ENCODE peak calls at places on chromosomes 11 and 22, in seven cellular contexts. One of them, this sample, is unnamed.

GRCh38 chr11:128582496-128583366 is 4.6 kb downstream of the ETS1 start:
- DNase-seq in BJ: peak
- DNase-seq in ascending aorta: no peak
- DNase-seq in HFF-Myc: peak
- DNase-seq in upper lobe of right lung: no peak
- DNase-seq in choroid plexus epithelial cell: peak
- DNase-seq in H7: peak
- DNase-seq in this sample: peak

GRCh38 chr11:11148104-11148509 is 204.9 kb downstream of the CSNK2A3 start:
- DNase-seq in ascending aorta: peak
- DNase-seq in H7: peak
- DNase-seq in upper lobe of right lung: peak
- DNase-seq in BJ: peak
- DNase-seq in choroid plexus epithelial cell: peak
- DNase-seq in HFF-Myc: peak
- DNase-seq in this sample: peak

GRCh38 chr11:26276798-26277424 is 55.0 kb upstream of the ANO3 start:
- DNase-seq in BJ: peak
- DNase-seq in choroid plexus epithelial cell: peak
- DNase-seq in upper lobe of right lung: no peak
- DNase-seq in HFF-Myc: peak
- DNase-seq in ascending aorta: no peak
- DNase-seq in H7: peak
- DNase-seq in this sample: peak

GRCh38 chr11:76215946-76216345 is 9.6 kb upstream of the WNT11 start:
- DNase-seq in H7: no peak
- DNase-seq in HFF-Myc: no peak
- DNase-seq in BJ: no peak
- DNase-seq in upper lobe of right lung: no peak
- DNase-seq in choroid plexus epithelial cell: no peak
- DNase-seq in ascending aorta: no peak
- DNase-seq in this sample: peak

GRCh38 chr22:22882033-22882717 is 5.4 kb upstream of the IGLL5 start:
- DNase-seq in HFF-Myc: no peak
- DNase-seq in ascending aorta: no peak
- DNase-seq in upper lobe of right lung: no peak
- DNase-seq in BJ: no peak
- DNase-seq in choroid plexus epithelial cell: peak
- DNase-seq in H7: peak
- DNase-seq in this sample: no peak

GRCh38 chr22:41925783-41926460 is 684 bp downstream of the TNFRSF13C start:
- DNase-seq in choroid plexus epithelial cell: peak
- DNase-seq in BJ: no peak
- DNase-seq in H7: peak
- DNase-seq in upper lobe of right lung: peak
- DNase-seq in HFF-Myc: no peak
- DNase-seq in ascending aorta: no peak
- DNase-seq in this sample: peak

GRCh38 chr22:48299801-48300200 is 1527.9 kb downstream of the BRD1 start:
- DNase-seq in choroid plexus epithelial cell: no peak
- DNase-seq in H7: peak
- DNase-seq in upper lobe of right lung: peak
- DNase-seq in ascending aorta: no peak
- DNase-seq in HFF-Myc: no peak
- DNase-seq in BJ: no peak
- DNase-seq in this sample: no peak

GRCh38 chr11:73233211-73233610 is 15.1 kb downstream of the P2RY2 start:
- DNase-seq in choroid plexus epithelial cell: no peak
- DNase-seq in ascending aorta: peak
- DNase-seq in H7: no peak
- DNase-seq in HFF-Myc: no peak
- DNase-seq in upper lobe of right lung: peak
- DNase-seq in BJ: no peak
- DNase-seq in this sample: no peak

GRCh38 chr11:17135934-17136683 is 58.6 kb upstream of the RPS13 start:
- DNase-seq in HFF-Myc: no peak
- DNase-seq in H7: no peak
- DNase-seq in BJ: no peak
- DNase-seq in ascending aorta: no peak
- DNase-seq in upper lobe of right lung: no peak
- DNase-seq in choroid plexus epithelial cell: no peak
- DNase-seq in this sample: no peak

GRCh38 chr22:49544286-49544685 is 283.4 kb downstream of the BRD1 start:
- DNase-seq in upper lobe of right lung: no peak
- DNase-seq in ascending aorta: no peak
- DNase-seq in choroid plexus epithelial cell: no peak
- DNase-seq in HFF-Myc: no peak
- DNase-seq in BJ: no peak
- DNase-seq in H7: no peak
- DNase-seq in this sample: no peak

GRCh38 chr22:46220921-46221320 is 29.2 kb downstream of the CDPF1 start:
- DNase-seq in BJ: no peak
- DNase-seq in upper lobe of right lung: no peak
- DNase-seq in ascending aorta: no peak
- DNase-seq in HFF-Myc: no peak
- DNase-seq in choroid plexus epithelial cell: peak
- DNase-seq in H7: no peak
- DNase-seq in this sample: peak

GRCh38 chr22:20117656-20118571 is 888 bp upstream of the TRMT2A start:
- DNase-seq in choroid plexus epithelial cell: peak
- DNase-seq in H7: peak
- DNase-seq in HFF-Myc: no peak
- DNase-seq in upper lobe of right lung: peak
- DNase-seq in ascending aorta: no peak
- DNase-seq in BJ: no peak
- DNase-seq in this sample: peak

GRCh38 chr11:78214331-78215194 is 25.8 kb downstream of the USP35 start:
- DNase-seq in H7: peak
- DNase-seq in HFF-Myc: no peak
- DNase-seq in choroid plexus epithelial cell: no peak
- DNase-seq in upper lobe of right lung: no peak
- DNase-seq in ascending aorta: no peak
- DNase-seq in BJ: no peak
- DNase-seq in this sample: no peak

GRCh38 chr11:73393011-73393380 is 16.8 kb downstream of the RELT start:
- DNase-seq in H7: peak
- DNase-seq in ascending aorta: no peak
- DNase-seq in upper lobe of right lung: no peak
- DNase-seq in choroid plexus epithelial cell: no peak
- DNase-seq in BJ: no peak
- DNase-seq in HFF-Myc: no peak
- DNase-seq in this sample: no peak

GRCh38 chr22:41446057-41446501 is 522 bp downstream of the TOB2 start:
- DNase-seq in upper lobe of right lung: peak
- DNase-seq in ascending aorta: no peak
- DNase-seq in H7: peak
- DNase-seq in BJ: no peak
- DNase-seq in HFF-Myc: no peak
- DNase-seq in choroid plexus epithelial cell: peak
- DNase-seq in this sample: no peak

GRCh38 chr11:98090861-98091575 is 929.7 kb upstream of the CNTN5 start:
- DNase-seq in ascending aorta: no peak
- DNase-seq in upper lobe of right lung: no peak
- DNase-seq in HFF-Myc: no peak
- DNase-seq in BJ: no peak
- DNase-seq in H7: no peak
- DNase-seq in choroid plexus epithelial cell: no peak
- DNase-seq in this sample: no peak

GRCh38 chr11:23284626-23285025 is 424.4 kb upstream of the CCDC179 start:
- DNase-seq in choroid plexus epithelial cell: peak
- DNase-seq in HFF-Myc: peak
- DNase-seq in BJ: peak
- DNase-seq in ascending aorta: no peak
- DNase-seq in upper lobe of right lung: no peak
- DNase-seq in H7: no peak
- DNase-seq in this sample: peak

GRCh38 chr11:120547871-120548681 is 36.5 kb downstream of the GRIK4 start:
- DNase-seq in H7: no peak
- DNase-seq in upper lobe of right lung: peak
- DNase-seq in choroid plexus epithelial cell: peak
- DNase-seq in BJ: peak
- DNase-seq in HFF-Myc: peak
- DNase-seq in ascending aorta: peak
- DNase-seq in this sample: peak

GRCh38 chr11:104238916-104239315 is 75.0 kb upstream of the PDGFD start:
- DNase-seq in H7: no peak
- DNase-seq in HFF-Myc: no peak
- DNase-seq in BJ: no peak
- DNase-seq in upper lobe of right lung: no peak
- DNase-seq in ascending aorta: no peak
- DNase-seq in choroid plexus epithelial cell: no peak
- DNase-seq in this sample: no peak

DNA sequence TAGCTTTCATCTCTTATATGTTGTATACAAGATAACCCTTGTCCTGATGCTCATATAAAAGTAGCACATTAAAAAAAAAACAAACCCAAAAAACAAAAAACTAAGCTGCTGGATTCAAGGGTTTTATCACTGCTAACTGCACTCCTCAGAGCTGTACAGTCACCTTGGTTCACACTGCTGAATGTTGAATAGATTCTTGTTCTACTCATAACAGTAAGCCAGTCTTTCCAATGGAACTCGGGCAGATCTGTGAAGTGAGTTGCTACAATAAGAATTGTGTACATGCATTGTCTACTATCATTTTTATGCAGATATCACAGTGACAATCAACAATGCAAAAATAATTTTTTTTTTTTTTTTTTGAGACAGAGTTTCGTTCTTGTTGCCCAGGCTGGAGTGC is 4.7 kb downstream of the HARBI1 start:
- DNase-seq in BJ: no peak
- DNase-seq in choroid plexus epithelial cell: no peak
- DNase-seq in upper lobe of right lung: no peak
- DNase-seq in ascending aorta: no peak
- DNase-seq in HFF-Myc: no peak
- DNase-seq in H7: no peak
- DNase-seq in this sample: no peak
- H3K4me3 ChIP-seq in BJ: no peak
- H3K4me3 ChIP-seq in choroid plexus epithelial cell: no peak
- H3K4me3 ChIP-seq in upper lobe of right lung: no peak
- H3K4me3 ChIP-seq in ascending aorta: no peak
- H3K4me3 ChIP-seq in HFF-Myc: no peak
- H3K4me3 ChIP-seq in H7: no peak
- H3K4me3 ChIP-seq in this sample: no peak

GRCh38 chr11:66290332-66290629 is 1.3 kb upstream of the YIF1A start:
- DNase-seq in upper lobe of right lung: no peak
- DNase-seq in HFF-Myc: no peak
- DNase-seq in BJ: no peak
- DNase-seq in ascending aorta: no peak
- DNase-seq in H7: no peak
- DNase-seq in choroid plexus epithelial cell: no peak
- DNase-seq in this sample: no peak

GRCh38 chr11:66289548-66290331 is 797 bp upstream of the YIF1A start:
- DNase-seq in H7: peak
- DNase-seq in ascending aorta: no peak
- DNase-seq in HFF-Myc: no peak
- DNase-seq in choroid plexus epithelial cell: no peak
- DNase-seq in BJ: no peak
- DNase-seq in upper lobe of right lung: peak
- DNase-seq in this sample: no peak

GRCh38 chr11:66292543-66293332 is 1.0 kb downstream of the TMEM151A start:
- DNase-seq in ascending aorta: no peak
- DNase-seq in upper lobe of right lung: no peak
- DNase-seq in BJ: no peak
- DNase-seq in choroid plexus epithelial cell: no peak
- DNase-seq in H7: peak
- DNase-seq in HFF-Myc: no peak
- DNase-seq in this sample: no peak

GRCh38 chr11:66291706-66292542 is at the start of gene TMEM151A:
- DNase-seq in HFF-Myc: no peak
- DNase-seq in ascending aorta: no peak
- DNase-seq in BJ: no peak
- DNase-seq in H7: peak
- DNase-seq in choroid plexus epithelial cell: no peak
- DNase-seq in upper lobe of right lung: no peak
- DNase-seq in this sample: no peak

DNA sequence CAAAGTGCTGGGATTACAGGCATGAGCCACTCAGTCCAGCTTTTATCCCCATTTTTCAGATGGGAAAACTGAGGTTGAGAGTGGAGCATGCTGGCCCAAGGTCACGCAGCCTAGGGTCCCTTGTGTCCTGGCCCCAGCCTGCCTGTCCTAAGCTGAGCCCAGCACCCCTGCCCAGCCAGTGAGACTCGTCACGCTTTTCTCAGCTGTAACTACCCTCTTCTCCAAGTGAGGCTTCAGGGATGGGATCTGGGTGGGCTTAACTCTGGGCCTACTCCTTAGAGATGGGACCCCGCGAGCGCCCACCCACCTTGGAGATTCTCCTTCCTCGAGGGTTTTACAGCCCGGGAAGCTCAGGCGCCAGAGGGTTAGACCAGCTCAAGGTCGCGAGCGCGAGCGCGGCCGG is 390 bp upstream of the TMEM151A start:
- DNase-seq in HFF-Myc: no peak
- DNase-seq in upper lobe of right lung: no peak
- DNase-seq in BJ: no peak
- DNase-seq in H7: no peak
- DNase-seq in choroid plexus epithelial cell: no peak
- DNase-seq in ascending aorta: no peak
- DNase-seq in this sample: no peak
- H3K4me3 ChIP-seq in HFF-Myc: no peak
- H3K4me3 ChIP-seq in upper lobe of right lung: no peak
- H3K4me3 ChIP-seq in BJ: no peak
- H3K4me3 ChIP-seq in H7: peak
- H3K4me3 ChIP-seq in choroid plexus epithelial cell: no peak
- H3K4me3 ChIP-seq in ascending aorta: peak
- H3K4me3 ChIP-seq in this sample: no peak

DNA sequence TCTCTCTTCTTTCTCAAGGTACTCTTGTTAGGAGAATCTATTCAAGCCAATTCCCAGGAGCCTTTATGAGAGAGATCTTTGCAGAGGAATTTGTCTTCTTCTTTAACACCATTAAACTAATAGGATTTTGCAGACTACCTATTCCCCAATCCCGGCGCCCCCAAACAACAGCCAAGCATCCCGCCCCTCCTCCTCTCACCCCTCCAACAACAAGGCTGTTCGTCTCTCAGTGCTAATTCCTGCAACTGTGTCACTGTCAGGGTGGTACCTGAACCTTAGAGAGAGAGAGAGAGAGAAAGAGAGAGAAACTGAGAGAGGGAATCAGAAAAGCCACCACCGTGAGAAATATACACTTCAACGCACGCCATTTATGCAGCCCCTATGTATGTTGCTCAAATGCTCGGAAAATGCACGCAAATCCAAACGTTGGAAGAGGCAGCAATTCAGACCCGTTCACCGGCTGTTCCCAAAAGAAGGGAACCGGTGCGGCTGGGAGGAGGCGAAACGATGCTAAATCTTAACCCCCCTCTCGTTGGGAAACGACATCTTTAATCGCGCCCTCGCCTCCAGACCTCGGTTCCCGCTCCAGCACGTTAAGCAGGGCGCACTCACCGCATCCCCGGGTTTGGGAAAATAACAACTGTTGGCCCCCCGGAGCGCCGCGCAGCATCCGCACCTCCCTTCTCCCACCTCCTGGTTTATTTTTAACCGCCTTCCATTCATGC is 943 bp downstream of the KCNA4 start:
- DNase-seq in ascending aorta: no peak
- DNase-seq in choroid plexus epithelial cell: no peak
- DNase-seq in upper lobe of right lung: no peak
- DNase-seq in HFF-Myc: no peak
- DNase-seq in BJ: no peak
- DNase-seq in H7: peak
- DNase-seq in this sample: no peak
- H3K4me3 ChIP-seq in ascending aorta: peak
- H3K4me3 ChIP-seq in choroid plexus epithelial cell: no peak
- H3K4me3 ChIP-seq in upper lobe of right lung: peak
- H3K4me3 ChIP-seq in HFF-Myc: no peak
- H3K4me3 ChIP-seq in BJ: no peak
- H3K4me3 ChIP-seq in H7: no peak
- H3K4me3 ChIP-seq in this sample: no peak

GRCh38 chr11:134224710-134225662 is 515 bp downstream of the VPS26B start:
- DNase-seq in upper lobe of right lung: peak
- DNase-seq in HFF-Myc: no peak
- DNase-seq in H7: peak
- DNase-seq in choroid plexus epithelial cell: peak
- DNase-seq in ascending aorta: no peak
- DNase-seq in BJ: no peak
- DNase-seq in this sample: peak
- H3K4me3 ChIP-seq in upper lobe of right lung: peak
- H3K4me3 ChIP-seq in HFF-Myc: peak
- H3K4me3 ChIP-seq in H7: peak
- H3K4me3 ChIP-seq in choroid plexus epithelial cell: peak
- H3K4me3 ChIP-seq in ascending aorta: peak
- H3K4me3 ChIP-seq in BJ: peak
- H3K4me3 ChIP-seq in this sample: peak

This sample was measured in IMR-90.